ENCODE peak calls at places on chromosomes 16 and 17, in four cellular contexts. K, T, M and B are unnamed samples.

GRCh38 chr17:72602517-72603345 is 481.9 kb downstream of the SOX9 start:
- DNase-seq in K (no peak), T (peak), M (no peak), B (peak)

GRCh38 chr16:84115919-84116719 is 623 bp downstream of the MBTPS1 start:
- DNase-seq in T (no peak), M (no peak), K (no peak), B (no peak)

GRCh38 chr17:56912105-56912999 is 1.5 kb downstream of the TRIM25 start:
- DNase-seq in M (no peak), T (no peak), K (no peak), B (no peak)

GRCh38 chr17:54864636-54865420 is 35.8 kb upstream of the TOM1L1 start:
- DNase-seq in M (no peak), K (no peak), T (no peak), B (no peak)

GRCh38 chr16:55508941-55509920 is at the start of gene LPCAT2:
- DNase-seq in T (peak), K (no peak), M (peak), B (no peak)

GRCh38 chr16:12260647-12261262 is 284.2 kb downstream of the SNX29 start:
- DNase-seq in M (no peak), K (no peak), T (no peak), B (no peak)

GRCh38 chr16:75108792-75109731 is 7.5 kb downstream of the LDHD start:
- DNase-seq in K (peak), T (peak), M (peak), B (peak)

GRCh38 chr17:14301279-14301760 is 439 bp downstream of the HS3ST3B1 start:
- DNase-seq in T (no peak), M (no peak), K (no peak), B (no peak)

GRCh38 chr17:48603959-48604769 is 622 bp downstream of the HOXB6 start:
- DNase-seq in T (no peak), M (no peak), K (no peak), B (no peak)

GRCh38 chr16:3793161-3793576 is 75.8 kb upstream of the TRAP1 start:
- DNase-seq in M (no peak), K (no peak), T (no peak), B (no peak)

GRCh38 chr16:3282103-3282746 is 1.1 kb upstream of the ZNF263 start:
- DNase-seq in K (no peak), M (no peak), T (no peak), B (no peak)

GRCh38 chr17:78375401-78376079 is 2.9 kb upstream of the PGS1 start:
- DNase-seq in K (no peak), M (peak), T (peak), B (peak)

GRCh38 chr17:18981642-18982424 is 22.7 kb downstream of the FAM83G start:
- DNase-seq in K (no peak), T (peak), M (no peak), B (no peak)

GRCh38 chr17:69175812-69176517 is 34.3 kb upstream of the ABCA6 start:
- DNase-seq in K (no peak), M (no peak), T (no peak), B (peak)

GRCh38 chr17:38604479-38605229 is 1.1 kb downstream of the SRCIN1 start:
- DNase-seq in K (no peak), M (no peak), T (no peak), B (no peak)
- TF ChIP-seq CTCF in K (peak), M (no peak), T (peak), B (no peak)

GRCh38 chr17:32833526-32833925 is 43.4 kb downstream of the MYO1D start:
- DNase-seq in T (no peak), M (no peak), K (no peak), B (no peak)
- H3K4me3 ChIP-seq in T (no peak), M (no peak), K (no peak), B (no peak)

GRCh38 chr17:80204626-80205468 is 15.3 kb downstream of the SGSH start:
- DNase-seq in K (no peak), M (no peak), T (no peak), B (no peak)

GRCh38 chr17:80202197-80202596 is 17.9 kb downstream of the SGSH start:
- DNase-seq in M (no peak), K (no peak), T (no peak), B (no peak)

GRCh38 chr17:80201446-80201845 is 18.7 kb downstream of the SGSH start:
- DNase-seq in T (no peak), K (no peak), M (no peak), B (no peak)

GRCh38 chr17:80208050-80208449 is 12.1 kb downstream of the SGSH start:
- DNase-seq in T (no peak), M (no peak), K (no peak), B (no peak)

DNA sequence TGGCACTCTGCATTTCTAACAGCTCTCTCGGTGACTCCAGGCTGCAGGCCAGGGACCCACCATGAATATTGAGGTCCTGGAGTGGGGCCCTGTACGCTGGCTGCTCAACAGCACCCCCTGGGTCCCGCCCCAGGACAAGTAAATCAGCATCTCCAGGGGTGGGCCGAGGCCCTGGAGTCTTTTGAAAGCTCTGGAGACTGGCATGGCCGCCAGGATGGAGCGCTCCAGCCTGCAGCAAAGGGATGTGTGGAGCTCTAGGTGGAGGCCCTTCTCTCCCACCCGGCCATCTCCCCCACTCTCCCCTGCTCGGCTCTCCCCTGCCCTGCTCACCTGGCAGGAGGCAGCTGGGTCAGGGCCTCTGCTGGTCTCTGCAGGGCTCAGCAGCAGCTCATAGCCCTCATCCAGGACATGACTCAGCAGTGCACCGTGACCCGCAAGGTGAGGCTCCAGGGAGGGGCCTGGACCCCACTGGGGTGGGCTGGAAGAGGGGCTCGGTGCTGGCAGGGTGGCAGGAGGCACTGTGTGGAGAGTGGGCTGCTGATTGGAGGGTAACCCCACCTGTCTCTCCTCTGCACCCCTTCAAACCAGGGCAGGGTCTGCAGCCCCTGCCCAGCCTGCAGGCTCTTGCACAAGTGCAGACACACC is 16.6 kb downstream of the SGSH start:
- DNase-seq in T (no peak), M (no peak), K (no peak), B (no peak)
- TF ChIP-seq CTCF in T (no peak), M (no peak), K (no peak), B (no peak)

DNA sequence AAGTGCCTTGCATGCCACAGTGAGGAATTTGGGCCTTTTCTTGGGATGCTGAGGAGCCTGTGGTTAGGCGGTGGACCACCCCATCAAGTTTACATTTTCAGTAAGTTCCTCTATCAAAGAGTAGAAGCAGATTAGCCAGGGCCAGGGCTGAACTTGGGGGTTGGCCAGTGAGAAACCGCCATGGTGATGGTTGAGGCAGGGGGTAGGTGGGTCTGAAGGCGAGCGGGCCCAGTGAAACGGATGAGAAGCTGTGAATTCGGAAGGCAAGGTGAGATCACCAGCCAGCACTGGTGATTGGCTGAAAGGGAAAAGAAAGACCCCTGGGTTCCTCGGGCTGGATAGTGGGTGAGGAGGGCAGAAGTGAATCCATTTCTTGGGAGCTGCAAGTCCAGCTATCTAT is 311.4 kb downstream of the CBLN1 start:
- DNase-seq in M (no peak), K (no peak), T (no peak), B (no peak)
- H3K4me3 ChIP-seq in M (no peak), K (no peak), T (no peak), B (no peak)

GRCh38 chr16:85471469-85472431 is 141.4 kb upstream of the GSE1 start:
- DNase-seq in T (no peak), K (no peak), M (peak), B (no peak)
- TF ChIP-seq CTCF in T (peak), K (no peak), M (no peak), B (no peak)

DNA sequence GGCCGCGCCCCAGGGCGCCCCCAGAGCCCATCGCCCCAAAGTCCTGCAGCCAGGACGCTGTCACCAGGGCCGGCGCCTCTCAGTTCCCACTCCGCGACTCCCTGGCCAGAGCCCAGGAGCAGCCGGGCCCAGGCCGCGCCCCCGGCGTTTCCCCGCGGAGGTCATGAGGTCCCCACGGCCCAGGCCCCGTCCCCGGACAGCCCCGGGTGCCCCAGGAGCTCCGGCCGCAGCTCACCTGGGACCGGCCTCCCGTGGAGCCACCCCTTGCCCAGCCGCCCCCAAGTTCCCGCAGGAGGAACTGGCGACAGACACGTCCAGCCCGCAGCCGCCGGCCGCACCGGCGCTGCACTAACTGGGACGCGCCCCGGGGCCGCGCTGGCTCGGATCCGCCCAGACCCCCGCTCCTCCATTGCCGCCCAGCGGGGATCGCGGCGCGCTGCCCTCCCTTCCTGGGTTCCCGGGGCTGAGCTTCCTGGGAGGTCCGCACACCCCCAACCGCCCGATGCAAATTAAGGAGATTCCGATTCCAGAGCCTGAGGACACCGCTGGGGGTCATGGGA is 9.7 kb downstream of the AHSP start:
- DNase-seq in M (peak), T (no peak), K (no peak), B (no peak)
- H3K4me3 ChIP-seq in M (peak), T (peak), K (no peak), B (peak)

GRCh38 chr16:50369133-50369804 is 481 bp upstream of the BRD7 start:
- DNase-seq in K (no peak), T (no peak), M (no peak), B (no peak)
- TF ChIP-seq CTCF in K (no peak), T (no peak), M (no peak), B (no peak)

DNA sequence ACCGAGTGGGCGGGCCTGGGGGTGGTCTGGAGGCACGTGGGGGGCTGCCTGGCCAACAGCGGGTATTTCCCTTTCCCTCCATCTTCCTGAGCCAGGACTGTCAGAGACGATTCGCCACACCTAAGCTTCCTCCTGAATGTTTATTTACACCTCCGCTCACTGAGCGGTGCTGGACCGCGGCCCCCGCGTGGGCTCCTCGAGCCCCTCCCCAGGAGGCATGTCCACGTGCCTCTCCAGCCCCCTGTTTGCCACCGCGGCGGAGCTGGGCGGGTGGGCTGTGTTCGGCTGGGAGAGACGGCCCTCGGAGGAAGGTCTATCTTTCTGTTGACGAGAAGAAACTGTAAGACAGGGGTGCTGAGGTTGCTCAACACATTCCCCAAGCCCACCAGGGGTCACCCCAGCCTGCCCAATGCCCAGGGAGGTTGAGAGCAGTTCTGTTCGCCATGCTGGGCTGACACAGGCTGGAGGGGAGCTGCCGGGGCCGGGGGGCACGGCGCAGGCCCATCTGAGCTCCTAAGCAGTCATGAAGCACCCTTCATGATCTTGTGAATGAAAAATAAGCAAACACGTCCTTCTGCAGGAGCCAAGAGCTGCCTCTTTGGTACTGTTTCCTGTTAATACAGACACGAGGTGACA is 8.9 kb downstream of the UBALD2 start:
- DNase-seq in T (no peak), M (peak), K (no peak), B (no peak)
- H3K4me3 ChIP-seq in T (no peak), M (no peak), K (no peak), B (no peak)

GRCh38 chr16:17211797-17212196 is 259.0 kb downstream of the XYLT1 start:
- DNase-seq in M (no peak), T (no peak), K (no peak), B (no peak)

GRCh38 chr16:17204248-17205043 is 266.3 kb downstream of the XYLT1 start:
- DNase-seq in K (no peak), T (no peak), M (no peak), B (no peak)

GRCh38 chr16:17205279-17206139 is 265.3 kb downstream of the XYLT1 start:
- DNase-seq in K (no peak), T (no peak), M (no peak), B (no peak)

DNA sequence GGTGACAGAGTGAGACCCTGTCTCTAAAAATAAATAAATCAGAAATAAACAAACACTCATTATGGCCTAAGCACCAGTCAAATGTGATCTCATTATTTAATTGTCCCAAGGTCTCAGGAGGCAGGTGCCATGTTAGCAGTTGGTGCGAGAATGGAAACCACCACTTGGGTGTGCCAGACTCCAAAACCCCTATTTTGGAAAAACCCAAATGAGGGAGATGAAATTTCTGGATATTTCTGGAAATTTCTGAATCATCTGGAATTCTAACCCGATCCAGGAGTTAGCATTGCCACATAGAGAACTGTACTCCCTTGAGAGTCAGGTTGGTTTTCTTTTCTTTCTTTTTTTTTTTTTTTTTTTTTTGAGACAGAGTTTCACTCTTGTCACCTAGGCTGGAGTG is 264.0 kb downstream of the XYLT1 start:
- DNase-seq in T (no peak), M (no peak), K (no peak), B (no peak)
- TF ChIP-seq CTCF in T (no peak), M (no peak), K (no peak), B (no peak)